ENCODE peak calls at places on chromosome 16, in six cellular contexts. F is neural progenitor cell, Z is left ventricle myocardium inferior, O is transverse colon, T is mucosa of descending colon, D is fibroblast of lung. G is an unnamed sample. For H3K4me1 and H3K9me3, the result is how much of the 10 kb centered on the place peaks cover.

GRCh38 chr16:17409894-17410293 is 60.9 kb downstream of the XYLT1 start:
- DNase-seq in F (no peak), Z (no peak), O (no peak), T (no peak), D (no peak), G (no peak)

GRCh38 chr16:1643521-1643920 is 31.4 kb downstream of the CRAMP1 start:
- DNase-seq in F (no peak), Z (no peak), O (no peak), T (no peak), D (no peak), G (peak)

GRCh38 chr16:57480127-57480753 is 6.1 kb downstream of the DOK4 start:
- DNase-seq in F (no peak), Z (peak), O (peak), T (peak), D (peak), G (no peak)

GRCh38 chr16:57984443-57985203 is 13.7 kb upstream of the CNGB1 start:
- DNase-seq in F (peak), Z (peak), O (peak), T (peak), D (peak), G (peak)

GRCh38 chr16:30924086-30924714 is 828 bp downstream of the FBXL19 start:
- DNase-seq in F (peak), Z (no peak), O (peak), T (peak), D (no peak), G (peak)

GRCh38 chr16:9139965-9140364 is 48.5 kb downstream of the HAPSTR1 start:
- DNase-seq in F (peak), Z (no peak), O (no peak), T (no peak), D (peak), G (no peak)

GRCh38 chr16:86286991-86287640 is 223.2 kb upstream of the FOXF1 start:
- DNase-seq in F (peak), Z (no peak), O (no peak), T (no peak), D (no peak), G (peak)

GRCh38 chr16:72857841-72858594 is 189.9 kb downstream of the ZFHX3 start:
- DNase-seq in F (peak), Z (no peak), O (no peak), T (no peak), D (no peak), G (no peak)

GRCh38 chr16:56450275-56450889 is 750 bp downstream of the NUDT21 start:
- DNase-seq in F (peak), Z (no peak), O (no peak), T (no peak), D (peak), G (no peak)

GRCh38 chr16:85002643-85003042 is 8.7 kb downstream of the ZDHHC7 start:
- DNase-seq in F (peak), Z (peak), O (peak), T (peak), D (no peak), G (peak)

GRCh38 chr16:21001262-21001661 is 100.7 kb downstream of the LYRM1 start:
- DNase-seq in F (peak), Z (no peak), O (peak), T (peak), D (peak), G (no peak)

GRCh38 chr16:53131363-53132071 is 76.7 kb downstream of the CHD9 start:
- DNase-seq in F (no peak), Z (peak), O (peak), T (peak), D (peak), G (peak)

GRCh38 chr16:29821663-29822115 is 1.4 kb downstream of the MVP start:
- DNase-seq in F (no peak), Z (no peak), O (peak), T (peak), D (peak), G (no peak)

GRCh38 chr16:68646948-68647659 is 2.0 kb downstream of the CDH3 start:
- DNase-seq in F (no peak), Z (no peak), O (no peak), T (no peak), D (peak), G (no peak)

GRCh38 chr16:8751481-8752311 is 45.7 kb downstream of the TMEM186 start:
- DNase-seq in F (no peak), Z (no peak), O (no peak), T (no peak), D (peak), G (no peak)

GRCh38 chr16:50035468-50035992 is 10.5 kb downstream of the CNEP1R1 start:
- DNase-seq in F (no peak), Z (no peak), O (peak), T (peak), D (no peak), G (no peak)

GRCh38 chr16:54067317-54068065 is 219.1 kb downstream of the IRX3 start:
- DNase-seq in F (no peak), Z (no peak), O (no peak), T (no peak), D (no peak), G (no peak)

GRCh38 chr16:85136705-85137322 is 24.5 kb upstream of the CIBAR2 start:
- DNase-seq in F (no peak), Z (peak), O (peak), T (peak), D (no peak), G (no peak)

GRCh38 chr16:87832759-87833502 is 36.4 kb downstream of the SLC7A5 start:
- DNase-seq in F (no peak), Z (no peak), O (no peak), T (no peak), D (no peak), G (no peak)

GRCh38 chr16:80376941-80377340 is 163.9 kb upstream of the DYNLRB2 start:
- DNase-seq in F (no peak), Z (no peak), O (no peak), T (no peak), D (no peak), G (no peak)

GRCh38 chr16:55331648-55332185 is 7.7 kb downstream of the IRX6 start:
- DNase-seq in F (no peak), Z (no peak), O (no peak), T (no peak), D (no peak), G (no peak)

GRCh38 chr16:1781254-1781653 is 1.1 kb downstream of the SPSB3 start:
- DNase-seq in F (no peak), Z (no peak), O (no peak), T (no peak), D (no peak), G (peak)

GRCh38 chr16:24758986-24759385 is 29.5 kb downstream of the TNRC6A start:
- DNase-seq in F (no peak), Z (no peak), O (no peak), T (no peak), D (no peak), G (no peak)

GRCh38 chr16:63458842-63459241 is 1422.6 kb upstream of the CDH8 start:
- DNase-seq in F (no peak), Z (no peak), O (no peak), T (no peak), D (no peak), G (no peak)

GRCh38 chr16:67661101-67661661 is 421 bp downstream of the PARD6A start:
- DNase-seq in F (peak), Z (no peak), O (no peak), T (no peak), D (peak), G (peak)

GRCh38 chr16:71311553-71312158 is 22.5 kb upstream of the CMTR2 start:
- DNase-seq in F (peak), Z (no peak), O (no peak), T (peak), D (peak), G (no peak)

GRCh38 chr16:61834082-61834481 is 202.2 kb downstream of the CDH8 start:
- DNase-seq in F (no peak), Z (no peak), O (no peak), T (no peak), D (no peak), G (no peak)

GRCh38 chr16:78900039-78900811 is 700.3 kb downstream of the MAF start:
- DNase-seq in F (no peak), Z (no peak), O (no peak), T (no peak), D (no peak), G (no peak)

GRCh38 chr16:4407543-4408322 is 8.7 kb downstream of the CORO7 start:
- DNase-seq in F (no peak), Z (peak), O (peak), T (no peak), D (peak), G (no peak)

GRCh38 chr16:57607676-57608461 is 20.6 kb upstream of the ADGRG1 start:
- DNase-seq in F (no peak), Z (no peak), O (no peak), T (no peak), D (no peak), G (no peak)

GRCh38 chr16:28496844-28497243 is 2.4 kb downstream of the APOBR start:
- DNase-seq in F (no peak), Z (no peak), O (no peak), T (no peak), D (no peak), G (no peak)
- H3K4me1 ChIP-seq in F (under half), Z (under half), O (under half), T (under half), D (under half), G (under half)

GRCh38 chr16:35440875-35441274 is 1981.5 kb downstream of the TP53TG3F start:
- DNase-seq in F (no peak), Z (no peak), O (no peak), T (no peak), D (no peak), G (no peak)
- H3K9me3 ChIP-seq in F (under half), Z (under half), O (under half), T (half or more), D (under half), G (half or more)

GRCh38 chr16:74666425-74667214 is at the start of gene RFWD3:
- DNase-seq in F (peak), Z (peak), O (peak), T (peak), D (peak), G (peak)
- H3K4me1 ChIP-seq in F (under half), Z (under half), O (under half), T (under half), D (under half), G (under half)

GRCh38 chr16:3223913-3224515 is 10.9 kb downstream of the ZNF200 start:
- DNase-seq in F (no peak), Z (no peak), O (no peak), T (no peak), D (peak), G (no peak)

GRCh38 chr16:3215601-3216262 is 19.2 kb downstream of the ZNF200 start:
- DNase-seq in F (no peak), Z (no peak), O (no peak), T (no peak), D (no peak), G (no peak)

GRCh38 chr16:3214904-3215600 is 19.9 kb downstream of the ZNF200 start:
- DNase-seq in F (no peak), Z (no peak), O (no peak), T (no peak), D (peak), G (no peak)

GRCh38 chr16:3216263-3216640 is 18.7 kb downstream of the ZNF200 start:
- DNase-seq in F (no peak), Z (no peak), O (no peak), T (no peak), D (no peak), G (no peak)

DNA sequence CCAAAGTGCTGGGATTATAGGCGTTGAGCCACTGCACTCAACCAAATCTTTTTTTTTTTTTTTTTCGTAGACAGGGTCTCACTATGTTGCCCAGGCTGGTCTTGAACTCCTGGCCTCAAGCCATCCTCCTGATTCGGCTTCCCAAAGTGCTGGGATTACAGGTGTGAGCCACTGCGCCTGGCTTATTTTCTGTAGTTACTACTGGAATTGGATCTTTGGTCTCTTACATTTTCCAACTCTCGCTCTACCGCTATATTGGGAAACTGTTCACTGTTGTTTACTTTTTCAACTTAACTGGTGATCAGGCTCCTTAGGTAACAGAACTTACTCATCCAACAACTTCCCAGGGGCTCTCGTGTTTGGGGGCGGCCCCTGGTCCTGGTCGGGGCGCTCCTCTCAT is 14.1 kb downstream of the ZNF200 start:
- DNase-seq in F (no peak), Z (no peak), O (no peak), T (no peak), D (no peak), G (no peak)
- H3K9me3 ChIP-seq in F (under half), Z (half or more), O (under half), T (half or more), D (under half), G (under half)

GRCh38 chr16:81615411-81615810 is 163.7 kb upstream of the PLCG2 start:
- DNase-seq in F (no peak), Z (no peak), O (no peak), T (no peak), D (no peak), G (no peak)

GRCh38 chr16:81614171-81614570 is 164.9 kb upstream of the PLCG2 start:
- DNase-seq in F (no peak), Z (no peak), O (no peak), T (no peak), D (no peak), G (no peak)

GRCh38 chr16:81615833-81616232 is 163.3 kb upstream of the PLCG2 start:
- DNase-seq in F (no peak), Z (no peak), O (no peak), T (no peak), D (no peak), G (no peak)

GRCh38 chr16:81616321-81617020 is 162.6 kb upstream of the PLCG2 start:
- DNase-seq in F (peak), Z (peak), O (peak), T (peak), D (peak), G (peak)

DNA sequence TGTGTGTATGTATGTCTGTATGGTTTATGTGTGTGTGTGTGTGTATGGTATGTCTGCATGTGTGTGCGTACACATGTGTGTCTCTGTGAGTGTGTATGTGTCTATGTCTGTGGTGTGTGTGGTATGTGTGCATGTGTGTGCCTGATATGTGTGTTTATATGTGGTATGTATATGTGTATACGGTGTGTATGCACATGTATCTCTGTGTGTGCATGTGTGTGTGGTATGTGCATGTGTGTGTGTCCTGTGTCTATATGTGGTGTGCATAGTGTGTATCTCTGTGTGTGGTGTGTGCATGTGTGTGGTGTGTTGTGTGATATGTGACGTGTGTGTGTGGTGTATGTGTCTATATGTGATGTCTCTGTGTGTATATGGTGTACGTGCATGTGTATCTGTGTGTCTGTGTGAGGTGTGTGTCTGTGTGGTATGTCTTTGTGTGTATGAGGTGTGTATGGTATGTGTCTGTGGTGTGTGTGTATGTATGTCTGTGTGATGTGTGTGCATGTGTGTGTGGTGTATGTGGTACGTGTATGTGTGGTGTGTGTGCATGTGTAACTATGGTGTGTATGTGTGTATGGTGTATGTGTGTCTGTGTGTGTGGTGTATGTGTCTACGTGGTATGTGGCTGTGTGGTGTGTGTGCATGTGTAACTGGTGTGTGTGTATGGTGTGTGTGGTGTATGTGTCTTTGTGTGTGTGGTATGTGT is 164.3 kb upstream of the PLCG2 start:
- DNase-seq in F (no peak), Z (no peak), O (no peak), T (no peak), D (no peak), G (no peak)
- H3K4me1 ChIP-seq in F (under half), Z (half or more), O (under half), T (under half), D (under half), G (under half)

GRCh38 chr16:19822534-19822933 is 62.1 kb downstream of the GPRC5B start:
- DNase-seq in F (no peak), Z (no peak), O (no peak), T (no peak), D (peak), G (no peak)
- H3K9me3 ChIP-seq in F (under half), Z (under half), O (under half), T (under half), D (under half), G (under half)

GRCh38 chr16:15715221-15715620 is 65.2 kb downstream of the NDE1 start:
- DNase-seq in F (no peak), Z (no peak), O (no peak), T (no peak), D (no peak), G (no peak)
- H3K4me1 ChIP-seq in F (under half), Z (under half), O (under half), T (under half), D (under half), G (under half)

DNA sequence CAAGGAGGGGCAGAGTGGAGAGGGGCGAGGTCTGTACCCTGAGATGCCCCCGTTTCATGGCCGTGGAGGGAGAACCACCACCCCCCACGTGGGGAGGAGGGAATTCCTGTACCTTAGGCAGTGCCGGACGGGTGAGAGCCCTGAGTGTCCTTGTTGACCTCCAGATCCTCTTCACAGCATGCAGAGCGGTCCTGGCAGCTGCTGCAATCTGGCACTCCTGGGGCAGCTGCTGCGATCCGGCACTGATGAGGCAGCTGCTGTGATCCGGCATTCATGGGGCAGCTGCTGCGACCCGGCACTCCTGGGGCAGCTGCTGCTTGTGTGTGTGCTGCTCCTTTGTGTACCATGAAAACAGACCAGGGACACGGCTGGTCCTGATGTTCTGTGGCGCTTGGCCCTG is 12.7 kb downstream of the ZNF778 start:
- DNase-seq in F (no peak), Z (no peak), O (no peak), T (no peak), D (no peak), G (no peak)
- H3K9me3 ChIP-seq in F (under half), Z (under half), O (under half), T (under half), D (under half), G (under half)

G was measured in left lung.